ENCODE peak calls at places on chromosomes 5 and 9, in ten cellular contexts. O is IMR-90, R is NB4, P is HCT116, I is right lobe of liver, U is A549, J is spleen, V is endothelial cell of umbilical vein, G is ovary, Q is tibial nerve. C is an unnamed sample.

GRCh38 chr9:126676685-126677143 is 63.0 kb downstream of the LMX1B start:
- DNase-seq in O (no peak), R (no peak), P (no peak), I (peak), U (no peak), J (no peak), V (no peak), G (no peak), Q (no peak), C (no peak)

GRCh38 chr9:2311920-2312319 is 296.8 kb downstream of the SMARCA2 start:
- DNase-seq in O (no peak), R (no peak), P (no peak), I (no peak), U (no peak), J (no peak), V (no peak), G (no peak), Q (no peak), C (no peak)

GRCh38 chr5:99605904-99606303 is 677.1 kb upstream of the CHD1 start:
- DNase-seq in O (no peak), R (no peak), P (no peak), I (no peak), U (no peak), J (peak), V (no peak), G (no peak), Q (no peak), C (no peak)

GRCh38 chr9:119483153-119483552 is 113.9 kb upstream of the BRINP1 start:
- DNase-seq in O (no peak), R (no peak), P (no peak), I (no peak), U (no peak), J (no peak), V (no peak), G (no peak), Q (no peak), C (peak)

GRCh38 chr9:98899399-98900056 is 44.2 kb upstream of the COL15A1 start:
- DNase-seq in O (peak), R (peak), P (no peak), I (no peak), U (no peak), J (no peak), V (no peak), G (no peak), Q (no peak), C (no peak)

GRCh38 chr5:14270212-14270702 is 127.1 kb downstream of the TRIO start:
- DNase-seq in O (peak), R (peak), P (peak), I (no peak), U (peak), J (no peak), V (peak), G (peak), Q (peak), C (no peak)

GRCh38 chr9:33170464-33171156 is 3.5 kb upstream of the B4GALT1 start:
- DNase-seq in O (no peak), R (peak), P (peak), I (peak), U (no peak), J (peak), V (no peak), G (no peak), Q (peak), C (peak)

GRCh38 chr5:138386290-138386689 is 33.8 kb downstream of the KDM3B start:
- DNase-seq in O (no peak), R (no peak), P (no peak), I (no peak), U (no peak), J (no peak), V (peak), G (no peak), Q (no peak), C (no peak)

GRCh38 chr5:179125789-179126505 is 65.8 kb downstream of the ZNF354C start:
- DNase-seq in O (no peak), R (no peak), P (no peak), I (no peak), U (no peak), J (peak), V (no peak), G (no peak), Q (no peak), C (no peak)

GRCh38 chr9:125912667-125913066 is 165.5 kb downstream of the PBX3 start:
- DNase-seq in O (no peak), R (no peak), P (no peak), I (no peak), U (no peak), J (no peak), V (no peak), G (no peak), Q (no peak), C (no peak)

GRCh38 chr5:149348463-149348862 is 3.2 kb downstream of the GRPEL2 start:
- DNase-seq in O (no peak), R (no peak), P (no peak), I (no peak), U (no peak), J (no peak), V (peak), G (no peak), Q (no peak), C (no peak)

GRCh38 chr9:130912932-130913598 is 16.5 kb upstream of the QRFP start:
- DNase-seq in O (peak), R (no peak), P (no peak), I (peak), U (no peak), J (no peak), V (peak), G (no peak), Q (peak), C (no peak)

GRCh38 chr5:154058055-154059038 is 19.6 kb downstream of the MFAP3 start:
- DNase-seq in O (peak), R (no peak), P (peak), I (no peak), U (no peak), J (no peak), V (no peak), G (no peak), Q (no peak), C (no peak)

GRCh38 chr9:125430611-125431305 is 169.1 kb downstream of the GAPVD1 start:
- DNase-seq in O (no peak), R (no peak), P (no peak), I (no peak), U (no peak), J (no peak), V (no peak), G (no peak), Q (no peak), C (no peak)

GRCh38 chr9:122265265-122265900 is 701 bp downstream of the MRRF start:
- DNase-seq in O (peak), R (peak), P (peak), I (no peak), U (no peak), J (no peak), V (peak), G (no peak), Q (no peak), C (no peak)

GRCh38 chr5:2300421-2300820 is 417.7 kb upstream of the IRX4 start:
- DNase-seq in O (no peak), R (no peak), P (no peak), I (no peak), U (no peak), J (no peak), V (no peak), G (no peak), Q (no peak), C (no peak)

GRCh38 chr5:133475986-133476385 is 136.4 kb downstream of the FSTL4 start:
- DNase-seq in O (no peak), R (no peak), P (no peak), I (no peak), U (no peak), J (no peak), V (no peak), G (no peak), Q (no peak), C (no peak)

GRCh38 chr5:131671409-131671808 is 36.4 kb upstream of the RAPGEF6 start:
- DNase-seq in O (no peak), R (no peak), P (no peak), I (no peak), U (no peak), J (no peak), V (no peak), G (no peak), Q (no peak), C (no peak)

GRCh38 chr9:75238311-75238976 is 150.1 kb downstream of the OSTF1 start:
- DNase-seq in O (peak), R (peak), P (peak), I (peak), U (peak), J (no peak), V (peak), G (no peak), Q (peak), C (peak)

GRCh38 chr9:38359689-38360385 is 32.7 kb upstream of the ALDH1B1 start:
- DNase-seq in O (no peak), R (no peak), P (no peak), I (no peak), U (no peak), J (no peak), V (no peak), G (no peak), Q (no peak), C (no peak)

GRCh38 chr9:125829743-125830142 is 82.6 kb downstream of the PBX3 start:
- DNase-seq in O (peak), R (peak), P (no peak), I (peak), U (no peak), J (peak), V (peak), G (no peak), Q (no peak), C (no peak)

GRCh38 chr9:115115117-115115880 is 2.7 kb downstream of the TNC start:
- DNase-seq in O (peak), R (no peak), P (no peak), I (no peak), U (no peak), J (no peak), V (no peak), G (no peak), Q (no peak), C (no peak)

GRCh38 chr5:86675311-86675710 is 57.6 kb downstream of the COX7C start:
- DNase-seq in O (no peak), R (no peak), P (no peak), I (no peak), U (no peak), J (no peak), V (no peak), G (no peak), Q (no peak), C (no peak)

GRCh38 chr5:154801083-154801482 is 45.9 kb downstream of the LARP1 start:
- DNase-seq in O (peak), R (no peak), P (no peak), I (no peak), U (no peak), J (no peak), V (no peak), G (no peak), Q (no peak), C (no peak)

GRCh38 chr9:137459147-137459600 is at the start of gene NSMF:
- DNase-seq in O (peak), R (peak), P (peak), I (peak), U (peak), J (peak), V (peak), G (peak), Q (peak), C (peak)

GRCh38 chr5:126438871-126439270 is 15.7 kb downstream of the GRAMD2B start:
- DNase-seq in O (peak), R (no peak), P (no peak), I (no peak), U (no peak), J (no peak), V (no peak), G (no peak), Q (no peak), C (no peak)

GRCh38 chr9:7799934-7800285 is 332 bp upstream of the DMAC1 start:
- DNase-seq in O (no peak), R (no peak), P (no peak), I (no peak), U (peak), J (no peak), V (no peak), G (no peak), Q (no peak), C (no peak)

GRCh38 chr9:7802666-7803065 is 3.1 kb upstream of the DMAC1 start:
- DNase-seq in O (peak), R (no peak), P (no peak), I (no peak), U (no peak), J (no peak), V (no peak), G (no peak), Q (no peak), C (no peak)

GRCh38 chr9:7794196-7794595 is 5.4 kb downstream of the DMAC1 start:
- DNase-seq in O (no peak), R (no peak), P (no peak), I (no peak), U (no peak), J (no peak), V (no peak), G (no peak), Q (no peak), C (no peak)

GRCh38 chr9:7799234-7799933 is at the start of gene DMAC1:
- DNase-seq in O (peak), R (peak), P (peak), I (peak), U (peak), J (peak), V (peak), G (peak), Q (peak), C (peak)
- TF ChIP-seq POLR2A in O (peak), R (peak), P (peak), I (peak), U (peak), J (no peak), V (peak), G (no peak), Q (no peak), C (no peak)

GRCh38 chr9:86589273-86589672 is 235.1 kb upstream of the TUT7 start:
- DNase-seq in O (no peak), R (no peak), P (no peak), I (no peak), U (no peak), J (no peak), V (no peak), G (no peak), Q (no peak), C (no peak)
- TF ChIP-seq CTCF in O (no peak), R (no peak), P (peak), I (no peak), U (no peak), J (no peak), V (no peak), G (no peak), Q (no peak), C (no peak)

GRCh38 chr9:100352727-100353505 is at the start of gene TEX10:
- DNase-seq in O (peak), R (peak), P (peak), I (peak), U (peak), J (peak), V (peak), G (peak), Q (peak), C (peak)
- TF ChIP-seq POLR2A in O (peak), R (peak), P (no peak), I (peak), U (peak), J (no peak), V (peak), G (peak), Q (no peak), C (no peak)

DNA sequence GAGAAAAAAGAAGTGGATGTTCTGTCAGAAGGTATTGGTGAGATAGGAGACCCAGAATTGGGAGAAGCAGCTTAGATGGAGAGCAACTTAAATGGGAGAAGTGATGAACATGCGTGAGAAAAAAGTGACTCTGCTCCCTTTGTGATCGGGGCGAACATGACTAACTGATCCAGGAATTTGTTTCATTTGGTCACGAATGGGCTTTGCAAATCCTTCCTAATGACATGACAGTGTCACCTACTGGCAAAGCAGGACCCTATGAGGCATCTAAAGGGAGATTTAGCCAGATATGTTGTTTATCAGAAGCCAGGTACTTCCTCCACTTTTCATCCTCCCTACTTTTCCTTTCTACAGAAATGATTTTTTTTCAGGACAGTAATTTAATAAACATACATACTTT is 787.4 kb upstream of the RGMB start:
- DNase-seq in O (peak), R (no peak), P (peak), I (no peak), U (no peak), J (no peak), V (peak), G (no peak), Q (no peak), C (no peak)
- TF ChIP-seq CTCF in O (no peak), R (no peak), P (peak), I (no peak), U (no peak), J (no peak), V (no peak), G (no peak), Q (no peak), C (no peak)

DNA sequence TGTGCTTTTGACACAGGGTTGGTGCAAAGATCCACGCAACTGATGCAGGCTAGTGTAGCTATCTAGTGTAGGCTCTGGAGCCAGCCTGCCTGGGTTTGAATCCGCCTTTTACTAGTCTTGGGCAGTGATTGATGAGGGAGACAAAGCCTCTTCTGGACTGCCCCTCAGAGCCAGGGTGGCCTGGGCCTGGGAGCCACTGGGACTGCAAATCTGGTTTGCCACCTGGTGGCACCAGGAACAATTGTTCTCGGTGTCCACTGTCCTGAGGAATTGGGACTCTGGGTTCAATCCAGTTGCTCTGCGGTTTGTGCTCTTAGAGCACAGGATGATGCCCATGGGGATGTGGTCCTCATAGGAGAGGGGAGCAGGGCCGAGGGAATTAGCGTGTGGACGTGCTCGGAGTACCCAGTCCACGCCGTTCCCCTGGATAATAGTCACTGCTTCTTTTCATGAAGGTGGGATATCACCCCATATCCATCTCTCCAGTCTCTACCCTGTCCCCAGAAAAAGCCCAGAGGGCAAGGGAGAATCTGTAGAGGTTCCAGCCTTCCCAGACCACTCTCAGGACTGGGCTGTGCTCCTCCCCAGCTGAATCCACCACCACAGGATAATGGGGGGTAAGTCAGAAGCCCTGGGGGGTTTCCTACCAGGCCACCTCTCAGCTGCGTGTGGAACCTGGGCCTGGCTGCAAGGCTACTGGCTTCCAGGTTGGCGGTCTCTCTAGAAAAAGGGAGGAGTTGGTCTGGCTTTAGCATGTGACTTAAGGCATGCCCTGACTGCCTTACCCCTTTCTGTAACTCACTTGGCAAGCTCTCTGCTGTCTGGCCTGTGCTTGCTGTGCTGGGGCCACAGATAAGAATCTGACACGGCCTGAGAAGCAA is 1.9 kb downstream of the B4GALT7 start:
- DNase-seq in O (no peak), R (no peak), P (no peak), I (no peak), U (peak), J (no peak), V (no peak), G (no peak), Q (no peak), C (no peak)
- TF ChIP-seq POLR2A in O (no peak), R (no peak), P (no peak), I (no peak), U (no peak), J (no peak), V (no peak), G (no peak), Q (no peak), C (no peak)

GRCh38 chr5:128966375-128966774 is 1.1 kb downstream of the SLC27A6 start:
- DNase-seq in O (no peak), R (no peak), P (no peak), I (no peak), U (no peak), J (peak), V (no peak), G (no peak), Q (no peak), C (no peak)
- TF ChIP-seq CTCF in O (no peak), R (no peak), P (peak), I (no peak), U (no peak), J (no peak), V (no peak), G (no peak), Q (no peak), C (no peak)

GRCh38 chr9:21317956-21318923 is 13.1 kb upstream of the IFNA5 start:
- DNase-seq in O (peak), R (peak), P (no peak), I (no peak), U (no peak), J (no peak), V (peak), G (peak), Q (peak), C (peak)
- TF ChIP-seq POLR2A in O (no peak), R (no peak), P (no peak), I (no peak), U (no peak), J (no peak), V (no peak), G (no peak), Q (no peak), C (no peak)

GRCh38 chr5:143214890-143215289 is 188.6 kb downstream of the NR3C1 start:
- DNase-seq in O (no peak), R (no peak), P (no peak), I (no peak), U (no peak), J (no peak), V (no peak), G (no peak), Q (no peak), C (no peak)

GRCh38 chr5:143213851-143214363 is 189.6 kb downstream of the NR3C1 start:
- DNase-seq in O (peak), R (no peak), P (no peak), I (no peak), U (no peak), J (no peak), V (peak), G (no peak), Q (no peak), C (no peak)

GRCh38 chr5:143212261-143212660 is 191.2 kb downstream of the NR3C1 start:
- DNase-seq in O (no peak), R (no peak), P (no peak), I (no peak), U (no peak), J (no peak), V (peak), G (no peak), Q (no peak), C (no peak)

GRCh38 chr5:143214458-143214857 is 189.0 kb downstream of the NR3C1 start:
- DNase-seq in O (no peak), R (no peak), P (no peak), I (no peak), U (no peak), J (no peak), V (no peak), G (no peak), Q (no peak), C (no peak)

GRCh38 chr5:143213231-143213850 is 190.1 kb downstream of the NR3C1 start:
- DNase-seq in O (peak), R (no peak), P (no peak), I (no peak), U (no peak), J (no peak), V (no peak), G (no peak), Q (no peak), C (no peak)
- TF ChIP-seq CTCF in O (no peak), R (no peak), P (no peak), I (no peak), U (no peak), J (no peak), V (no peak), G (no peak), Q (no peak), C (no peak)

C was measured in lower leg skin.